ENCODE peak calls at places on chromosomes 3 and 15, in four cellular contexts. D is mesenchymal stem cell, P is neuronal stem cell, N is H1. M is an unnamed sample.

GRCh38 chr3:153829596-153830170 is 291.5 kb upstream of the ARHGEF26 start:
- DNase-seq in N (no peak), P (no peak), D (no peak), M (no peak)

GRCh38 chr3:8712045-8712870 is 21.3 kb upstream of the CAV3 start:
- DNase-seq in N (no peak), D (no peak), P (no peak), M (peak)

GRCh38 chr15:93968773-93969172 is 262.6 kb upstream of the MCTP2 start:
- DNase-seq in P (no peak), N (no peak), D (no peak), M (no peak)

GRCh38 chr3:101262393-101263240 is 57.8 kb downstream of the IMPG2 start:
- DNase-seq in P (no peak), D (no peak), N (no peak), M (no peak)

GRCh38 chr3:102158080-102158756 is 276.6 kb upstream of the ZPLD1 start:
- DNase-seq in P (no peak), N (no peak), D (peak), M (peak)

GRCh38 chr3:141289228-141289772 is 57.7 kb downstream of the PXYLP1 start:
- DNase-seq in D (no peak), N (no peak), P (no peak), M (no peak)

GRCh38 chr3:139302084-139302800 is 41.6 kb upstream of the MRPS22 start:
- DNase-seq in P (no peak), N (no peak), D (peak), M (peak)

GRCh38 chr15:39195988-39196486 is 384.8 kb upstream of the THBS1 start:
- DNase-seq in D (peak), N (no peak), P (no peak), M (peak)

GRCh38 chr3:14798231-14798630 is 20.5 kb upstream of the FGD5 start:
- DNase-seq in D (no peak), P (no peak), N (no peak), M (no peak)

GRCh38 chr3:187626581-187626980 is 43.6 kb downstream of the SST start:
- DNase-seq in N (no peak), P (no peak), D (peak), M (no peak)

GRCh38 chr3:183278479-183279088 is 25.5 kb downstream of the B3GNT5 start:
- DNase-seq in N (no peak), D (no peak), P (no peak), M (no peak)

GRCh38 chr3:139982404-139982803 is 47.4 kb downstream of the CLSTN2 start:
- DNase-seq in P (no peak), N (peak), D (no peak), M (no peak)

GRCh38 chr3:160587105-160587504 is 21.7 kb upstream of the KPNA4 start:
- DNase-seq in N (no peak), P (no peak), D (no peak), M (no peak)

GRCh38 chr15:31280037-31280830 is 46.4 kb upstream of the KLF13 start:
- DNase-seq in N (peak), D (no peak), P (no peak), M (no peak)

GRCh38 chr3:49911124-49911420 is 7.4 kb upstream of the MST1R start:
- DNase-seq in P (no peak), N (no peak), D (no peak), M (no peak)

GRCh38 chr3:49910409-49911123 is 6.9 kb upstream of the MST1R start:
- DNase-seq in P (no peak), N (no peak), D (no peak), M (no peak)

GRCh38 chr3:49911611-49912010 is 7.9 kb upstream of the MST1R start:
- DNase-seq in N (no peak), P (no peak), D (no peak), M (no peak)

GRCh38 chr3:49906004-49906860 is 2.6 kb upstream of the MST1R start:
- DNase-seq in N (peak), D (peak), P (no peak), M (peak)

GRCh38 chr3:49908378-49909199 is 4.9 kb upstream of the MST1R start:
- DNase-seq in P (no peak), N (no peak), D (no peak), M (no peak)
- H2BK5ac ChIP-seq in P (no peak), N (no peak), D (no peak), M (no peak)

DNA sequence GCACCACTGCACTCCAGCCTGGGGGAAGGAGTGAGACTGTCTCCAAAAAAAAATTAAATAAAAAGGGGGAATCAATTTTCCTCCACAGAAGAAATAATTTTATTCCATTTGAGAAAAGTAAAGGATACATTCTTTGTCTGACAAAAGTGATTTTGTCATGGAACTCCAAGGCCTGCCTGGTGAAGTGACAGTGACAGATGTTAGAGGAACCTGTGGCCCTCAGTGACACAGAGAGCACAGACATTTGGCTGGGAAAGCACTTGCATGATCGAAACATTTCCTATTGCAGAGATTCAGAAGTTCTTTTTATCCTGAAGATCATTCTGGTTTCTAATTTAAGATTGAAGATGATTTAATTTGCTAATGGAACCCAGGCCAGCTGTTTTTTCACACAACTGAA is 5.9 kb downstream of the LYSMD4 start:
- DNase-seq in D (no peak), N (no peak), P (no peak), M (no peak)
- H3K4me3 ChIP-seq in D (no peak), N (no peak), P (no peak), M (no peak)

DNA sequence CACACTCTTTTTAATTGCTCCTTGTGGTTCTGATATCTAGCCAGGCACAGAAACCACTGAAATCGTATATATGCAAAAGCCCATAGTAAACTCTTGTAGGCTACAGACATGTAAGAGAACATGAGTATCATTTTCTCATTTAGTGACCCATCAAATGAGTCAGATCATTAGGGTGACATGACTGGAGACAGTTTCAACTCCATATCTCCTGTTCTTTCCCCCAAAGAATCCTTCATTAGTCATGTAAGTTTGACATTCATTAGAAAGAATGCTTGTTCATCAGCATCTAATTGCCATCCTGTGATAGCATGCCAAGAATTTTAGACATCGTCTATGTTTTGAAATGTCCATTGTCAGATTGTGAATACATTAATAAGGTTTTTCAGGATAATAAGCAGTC is 264.9 kb upstream of the TPM1 start:
- DNase-seq in P (no peak), D (no peak), N (no peak), M (peak)
- H2BK5ac ChIP-seq in P (no peak), D (no peak), N (no peak), M (no peak)

GRCh38 chr15:89815769-89816168 is 1.1 kb upstream of the ANPEP start:
- DNase-seq in N (no peak), P (no peak), D (no peak), M (no peak)
- H3K4me3 ChIP-seq in N (no peak), P (no peak), D (no peak), M (no peak)